ENCODE peak calls at places on chromosomes 5 and 9, in nine cellular contexts. One of them, this sample, is unnamed.

GRCh38 chr5:100904259-100904822 is 1.3 kb upstream of the ST8SIA4 start:
- DNase-seq in D341Med: no peak
- DNase-seq in tibial nerve: no peak
- DNase-seq in heart right ventricle: peak; percentile 17
- DNase-seq in EL: no peak
- DNase-seq in amniotic stem cell: no peak
- DNase-seq in Right ventricle myocardium inferior: peak; percentile 60
- DNase-seq in activated CD4-positive, alpha-beta T cell treated with anti-CD3 and anti-CD28 coated beads for 4 hours: peak; percentile 43
- DNase-seq in H7: no peak
- DNase-seq in this sample: no peak

GRCh38 chr5:2887401-2888348 is 136.2 kb upstream of the IRX2 start:
- DNase-seq in H7: no peak
- DNase-seq in EL: no peak
- DNase-seq in tibial nerve: no peak
- DNase-seq in activated CD4-positive, alpha-beta T cell treated with anti-CD3 and anti-CD28 coated beads for 4 hours: no peak
- DNase-seq in D341Med: no peak
- DNase-seq in Right ventricle myocardium inferior: no peak
- DNase-seq in heart right ventricle: no peak
- DNase-seq in amniotic stem cell: no peak
- DNase-seq in this sample: no peak

GRCh38 chr9:89666950-89667349 is 62.1 kb downstream of the GADD45G start:
- DNase-seq in amniotic stem cell: no peak
- DNase-seq in Right ventricle myocardium inferior: no peak
- DNase-seq in heart right ventricle: no peak
- DNase-seq in tibial nerve: no peak
- DNase-seq in H7: no peak
- DNase-seq in activated CD4-positive, alpha-beta T cell treated with anti-CD3 and anti-CD28 coated beads for 4 hours: no peak
- DNase-seq in D341Med: no peak
- DNase-seq in EL: no peak
- DNase-seq in this sample: no peak

GRCh38 chr5:54360925-54361662 is 50.7 kb upstream of the ARL15 start:
- DNase-seq in heart right ventricle: no peak
- DNase-seq in D341Med: no peak
- DNase-seq in tibial nerve: no peak
- DNase-seq in amniotic stem cell: no peak
- DNase-seq in Right ventricle myocardium inferior: no peak
- DNase-seq in H7: no peak
- DNase-seq in activated CD4-positive, alpha-beta T cell treated with anti-CD3 and anti-CD28 coated beads for 4 hours: no peak
- DNase-seq in EL: no peak
- DNase-seq in this sample: no peak

GRCh38 chr5:135337064-135337463 is 62.0 kb downstream of the MACROH2A1 start:
- DNase-seq in amniotic stem cell: no peak
- DNase-seq in H7: no peak
- DNase-seq in heart right ventricle: peak; percentile 31
- DNase-seq in EL: no peak
- DNase-seq in tibial nerve: no peak
- DNase-seq in activated CD4-positive, alpha-beta T cell treated with anti-CD3 and anti-CD28 coated beads for 4 hours: no peak
- DNase-seq in D341Med: no peak
- DNase-seq in Right ventricle myocardium inferior: no peak
- DNase-seq in this sample: no peak

GRCh38 chr5:143403357-143403606 is 204 bp downstream of the NR3C1 start:
- DNase-seq in activated CD4-positive, alpha-beta T cell treated with anti-CD3 and anti-CD28 coated beads for 4 hours: no peak
- DNase-seq in EL: no peak
- DNase-seq in tibial nerve: no peak
- DNase-seq in D341Med: no peak
- DNase-seq in amniotic stem cell: no peak
- DNase-seq in H7: no peak
- DNase-seq in heart right ventricle: no peak
- DNase-seq in Right ventricle myocardium inferior: no peak
- DNase-seq in this sample: no peak

GRCh38 chr9:19404278-19405075 is 4.3 kb upstream of the ACER2 start:
- DNase-seq in heart right ventricle: no peak
- DNase-seq in Right ventricle myocardium inferior: no peak
- DNase-seq in EL: no peak
- DNase-seq in tibial nerve: no peak
- DNase-seq in D341Med: no peak
- DNase-seq in activated CD4-positive, alpha-beta T cell treated with anti-CD3 and anti-CD28 coated beads for 4 hours: no peak
- DNase-seq in H7: no peak
- DNase-seq in amniotic stem cell: no peak
- DNase-seq in this sample: no peak

GRCh38 chr9:90556897-90557296 is 85.7 kb downstream of the DIRAS2 start:
- DNase-seq in Right ventricle myocardium inferior: no peak
- DNase-seq in D341Med: no peak
- DNase-seq in tibial nerve: no peak
- DNase-seq in heart right ventricle: no peak
- DNase-seq in EL: no peak
- DNase-seq in amniotic stem cell: no peak
- DNase-seq in H7: no peak
- DNase-seq in activated CD4-positive, alpha-beta T cell treated with anti-CD3 and anti-CD28 coated beads for 4 hours: no peak
- DNase-seq in this sample: no peak

GRCh38 chr5:85096426-85096825 is 711.7 kb upstream of the EDIL3 start:
- DNase-seq in heart right ventricle: no peak
- DNase-seq in D341Med: no peak
- DNase-seq in H7: no peak
- DNase-seq in tibial nerve: no peak
- DNase-seq in activated CD4-positive, alpha-beta T cell treated with anti-CD3 and anti-CD28 coated beads for 4 hours: no peak
- DNase-seq in Right ventricle myocardium inferior: no peak
- DNase-seq in amniotic stem cell: no peak
- DNase-seq in EL: no peak
- DNase-seq in this sample: no peak

GRCh38 chr5:60841361-60841760 is 2.7 kb downstream of the ELOVL7 start:
- DNase-seq in activated CD4-positive, alpha-beta T cell treated with anti-CD3 and anti-CD28 coated beads for 4 hours: no peak
- DNase-seq in H7: no peak
- DNase-seq in D341Med: no peak
- DNase-seq in heart right ventricle: no peak
- DNase-seq in EL: no peak
- DNase-seq in tibial nerve: no peak
- DNase-seq in Right ventricle myocardium inferior: no peak
- DNase-seq in amniotic stem cell: no peak
- DNase-seq in this sample: no peak

GRCh38 chr9:129309906-129310305 is 131.8 kb upstream of the IER5L start:
- DNase-seq in tibial nerve: no peak
- DNase-seq in D341Med: no peak
- DNase-seq in activated CD4-positive, alpha-beta T cell treated with anti-CD3 and anti-CD28 coated beads for 4 hours: no peak
- DNase-seq in H7: no peak
- DNase-seq in Right ventricle myocardium inferior: no peak
- DNase-seq in heart right ventricle: no peak
- DNase-seq in amniotic stem cell: no peak
- DNase-seq in EL: no peak
- DNase-seq in this sample: no peak

GRCh38 chr9:4211022-4211421 is 88.8 kb downstream of the GLIS3 start:
- DNase-seq in activated CD4-positive, alpha-beta T cell treated with anti-CD3 and anti-CD28 coated beads for 4 hours: no peak
- DNase-seq in D341Med: no peak
- DNase-seq in heart right ventricle: no peak
- DNase-seq in Right ventricle myocardium inferior: no peak
- DNase-seq in EL: no peak
- DNase-seq in tibial nerve: no peak
- DNase-seq in amniotic stem cell: no peak
- DNase-seq in H7: no peak
- DNase-seq in this sample: no peak

GRCh38 chr9:108035485-108035884 is 545.9 kb upstream of the KLF4 start:
- DNase-seq in tibial nerve: no peak
- DNase-seq in amniotic stem cell: no peak
- DNase-seq in H7: no peak
- DNase-seq in activated CD4-positive, alpha-beta T cell treated with anti-CD3 and anti-CD28 coated beads for 4 hours: no peak
- DNase-seq in heart right ventricle: no peak
- DNase-seq in EL: no peak
- DNase-seq in Right ventricle myocardium inferior: no peak
- DNase-seq in D341Med: no peak
- DNase-seq in this sample: no peak

GRCh38 chr5:50786073-50786472 is 119.6 kb downstream of the PARP8 start:
- DNase-seq in EL: peak; percentile 9
- DNase-seq in heart right ventricle: no peak
- DNase-seq in tibial nerve: no peak
- DNase-seq in H7: no peak
- DNase-seq in amniotic stem cell: no peak
- DNase-seq in Right ventricle myocardium inferior: no peak
- DNase-seq in D341Med: no peak
- DNase-seq in activated CD4-positive, alpha-beta T cell treated with anti-CD3 and anti-CD28 coated beads for 4 hours: no peak
- DNase-seq in this sample: no peak

GRCh38 chr9:33942471-33943083 is 106.1 kb downstream of the UBAP2 start:
- DNase-seq in D341Med: no peak
- DNase-seq in H7: no peak
- DNase-seq in amniotic stem cell: peak; percentile 56
- DNase-seq in EL: peak; percentile 78
- DNase-seq in heart right ventricle: no peak
- DNase-seq in tibial nerve: no peak
- DNase-seq in Right ventricle myocardium inferior: no peak
- DNase-seq in activated CD4-positive, alpha-beta T cell treated with anti-CD3 and anti-CD28 coated beads for 4 hours: no peak
- DNase-seq in this sample: no peak

GRCh38 chr5:5521478-5521877 is 99.0 kb downstream of the ICE1 start:
- DNase-seq in Right ventricle myocardium inferior: no peak
- DNase-seq in amniotic stem cell: no peak
- DNase-seq in heart right ventricle: no peak
- DNase-seq in activated CD4-positive, alpha-beta T cell treated with anti-CD3 and anti-CD28 coated beads for 4 hours: no peak
- DNase-seq in D341Med: no peak
- DNase-seq in H7: no peak
- DNase-seq in EL: no peak
- DNase-seq in tibial nerve: no peak
- DNase-seq in this sample: no peak

GRCh38 chr5:143024227-143024920 is 254.2 kb downstream of the ARHGAP26 start:
- DNase-seq in tibial nerve: no peak
- DNase-seq in activated CD4-positive, alpha-beta T cell treated with anti-CD3 and anti-CD28 coated beads for 4 hours: no peak
- DNase-seq in Right ventricle myocardium inferior: no peak
- DNase-seq in heart right ventricle: no peak
- DNase-seq in H7: no peak
- DNase-seq in D341Med: peak; percentile 31
- DNase-seq in EL: no peak
- DNase-seq in amniotic stem cell: no peak
- DNase-seq in this sample: no peak

GRCh38 chr5:159682623-159683022 is 233.7 kb upstream of the ADRA1B start:
- DNase-seq in activated CD4-positive, alpha-beta T cell treated with anti-CD3 and anti-CD28 coated beads for 4 hours: no peak
- DNase-seq in tibial nerve: no peak
- DNase-seq in amniotic stem cell: no peak
- DNase-seq in D341Med: no peak
- DNase-seq in EL: no peak
- DNase-seq in heart right ventricle: no peak
- DNase-seq in H7: no peak
- DNase-seq in Right ventricle myocardium inferior: no peak
- DNase-seq in this sample: no peak

GRCh38 chr5:4653475-4653874 is 486.7 kb upstream of the ADAMTS16 start:
- DNase-seq in Right ventricle myocardium inferior: no peak
- DNase-seq in amniotic stem cell: no peak
- DNase-seq in tibial nerve: no peak
- DNase-seq in D341Med: no peak
- DNase-seq in activated CD4-positive, alpha-beta T cell treated with anti-CD3 and anti-CD28 coated beads for 4 hours: no peak
- DNase-seq in heart right ventricle: no peak
- DNase-seq in H7: no peak
- DNase-seq in EL: no peak
- DNase-seq in this sample: no peak

GRCh38 chr9:125522328-125522725 is 184.7 kb downstream of the MAPKAP1 start:
- DNase-seq in H7: no peak
- DNase-seq in activated CD4-positive, alpha-beta T cell treated with anti-CD3 and anti-CD28 coated beads for 4 hours: no peak
- DNase-seq in EL: peak; percentile 80
- DNase-seq in amniotic stem cell: no peak
- DNase-seq in Right ventricle myocardium inferior: no peak
- DNase-seq in heart right ventricle: peak; percentile 24
- DNase-seq in tibial nerve: no peak
- DNase-seq in D341Med: no peak
- DNase-seq in this sample: no peak

GRCh38 chr5:74310386-74310785 is 330.1 kb downstream of the ENC1 start:
- DNase-seq in activated CD4-positive, alpha-beta T cell treated with anti-CD3 and anti-CD28 coated beads for 4 hours: no peak
- DNase-seq in Right ventricle myocardium inferior: no peak
- DNase-seq in EL: peak; percentile 49
- DNase-seq in heart right ventricle: no peak
- DNase-seq in tibial nerve: no peak
- DNase-seq in amniotic stem cell: no peak
- DNase-seq in D341Med: no peak
- DNase-seq in H7: no peak
- DNase-seq in this sample: no peak

GRCh38 chr5:121429761-121430160 is 421.9 kb upstream of the FTMT start:
- DNase-seq in EL: no peak
- DNase-seq in activated CD4-positive, alpha-beta T cell treated with anti-CD3 and anti-CD28 coated beads for 4 hours: no peak
- DNase-seq in D341Med: no peak
- DNase-seq in H7: no peak
- DNase-seq in tibial nerve: no peak
- DNase-seq in amniotic stem cell: no peak
- DNase-seq in Right ventricle myocardium inferior: no peak
- DNase-seq in heart right ventricle: no peak
- DNase-seq in this sample: no peak

GRCh38 chr5:140252470-140253126 is 50.3 kb downstream of the PFDN1 start:
- DNase-seq in Right ventricle myocardium inferior: no peak
- DNase-seq in EL: no peak
- DNase-seq in tibial nerve: no peak
- DNase-seq in activated CD4-positive, alpha-beta T cell treated with anti-CD3 and anti-CD28 coated beads for 4 hours: no peak
- DNase-seq in D341Med: no peak
- DNase-seq in amniotic stem cell: no peak
- DNase-seq in H7: no peak
- DNase-seq in heart right ventricle: no peak
- DNase-seq in this sample: no peak

GRCh38 chr5:127096328-127096993 is 23.2 kb upstream of the C5orf63 start:
- DNase-seq in EL: no peak
- DNase-seq in D341Med: no peak
- DNase-seq in Right ventricle myocardium inferior: no peak
- DNase-seq in heart right ventricle: no peak
- DNase-seq in H7: no peak
- DNase-seq in amniotic stem cell: no peak
- DNase-seq in tibial nerve: no peak
- DNase-seq in activated CD4-positive, alpha-beta T cell treated with anti-CD3 and anti-CD28 coated beads for 4 hours: no peak
- DNase-seq in this sample: no peak

GRCh38 chr5:57366744-57367143 is 115.9 kb downstream of the ACTBL2 start:
- DNase-seq in amniotic stem cell: no peak
- DNase-seq in tibial nerve: no peak
- DNase-seq in H7: no peak
- DNase-seq in activated CD4-positive, alpha-beta T cell treated with anti-CD3 and anti-CD28 coated beads for 4 hours: no peak
- DNase-seq in D341Med: no peak
- DNase-seq in EL: peak; percentile 42
- DNase-seq in Right ventricle myocardium inferior: no peak
- DNase-seq in heart right ventricle: no peak
- DNase-seq in this sample: peak; percentile 73

GRCh38 chr9:129841071-129841470 is 5.8 kb downstream of the USP20 start:
- DNase-seq in amniotic stem cell: no peak
- DNase-seq in H7: no peak
- DNase-seq in activated CD4-positive, alpha-beta T cell treated with anti-CD3 and anti-CD28 coated beads for 4 hours: no peak
- DNase-seq in D341Med: no peak
- DNase-seq in Right ventricle myocardium inferior: no peak
- DNase-seq in tibial nerve: no peak
- DNase-seq in heart right ventricle: no peak
- DNase-seq in EL: no peak
- DNase-seq in this sample: no peak

GRCh38 chr5:159947708-159948358 is 31.6 kb downstream of the ADRA1B start:
- DNase-seq in Right ventricle myocardium inferior: no peak
- DNase-seq in amniotic stem cell: no peak
- DNase-seq in H7: no peak
- DNase-seq in EL: no peak
- DNase-seq in heart right ventricle: no peak
- DNase-seq in D341Med: no peak
- DNase-seq in tibial nerve: no peak
- DNase-seq in activated CD4-positive, alpha-beta T cell treated with anti-CD3 and anti-CD28 coated beads for 4 hours: no peak
- DNase-seq in this sample: no peak

GRCh38 chr5:58462154-58462553 is 2.3 kb upstream of the PLK2 start:
- DNase-seq in Right ventricle myocardium inferior: no peak
- DNase-seq in EL: no peak
- DNase-seq in activated CD4-positive, alpha-beta T cell treated with anti-CD3 and anti-CD28 coated beads for 4 hours: no peak
- DNase-seq in tibial nerve: no peak
- DNase-seq in H7: peak; percentile 3
- DNase-seq in D341Med: no peak
- DNase-seq in amniotic stem cell: no peak
- DNase-seq in heart right ventricle: no peak
- DNase-seq in this sample: no peak

GRCh38 chr9:29211681-29212589 is 1638.7 kb upstream of the C9orf72 start:
- DNase-seq in heart right ventricle: no peak
- DNase-seq in H7: peak; percentile 84
- DNase-seq in Right ventricle myocardium inferior: peak; percentile 70
- DNase-seq in amniotic stem cell: no peak
- DNase-seq in EL: no peak
- DNase-seq in D341Med: peak; percentile 91
- DNase-seq in activated CD4-positive, alpha-beta T cell treated with anti-CD3 and anti-CD28 coated beads for 4 hours: no peak
- DNase-seq in tibial nerve: no peak
- DNase-seq in this sample: no peak

GRCh38 chr5:58927174-58927573 is 344.3 kb downstream of the RAB3C start:
- DNase-seq in activated CD4-positive, alpha-beta T cell treated with anti-CD3 and anti-CD28 coated beads for 4 hours: no peak
- DNase-seq in D341Med: no peak
- DNase-seq in EL: no peak
- DNase-seq in amniotic stem cell: no peak
- DNase-seq in tibial nerve: no peak
- DNase-seq in H7: no peak
- DNase-seq in Right ventricle myocardium inferior: no peak
- DNase-seq in heart right ventricle: no peak
- DNase-seq in this sample: no peak

GRCh38 chr5:6962256-6962655 is 249.0 kb downstream of the TENT4A start:
- DNase-seq in tibial nerve: no peak
- DNase-seq in EL: no peak
- DNase-seq in amniotic stem cell: no peak
- DNase-seq in Right ventricle myocardium inferior: no peak
- DNase-seq in activated CD4-positive, alpha-beta T cell treated with anti-CD3 and anti-CD28 coated beads for 4 hours: no peak
- DNase-seq in H7: no peak
- DNase-seq in D341Med: no peak
- DNase-seq in heart right ventricle: no peak
- DNase-seq in this sample: no peak